ENCODE peak calls at places on chromosomes 12 and 14, in six cellular contexts. One of them, this sample, is unnamed.

GRCh38 chr14:45249847-45250575 is 3.0 kb downstream of the MIS18BP1 start:
- DNase-seq in PC-3: peak; percentile 33
- DNase-seq in HCT116: no peak
- DNase-seq in GM23338: no peak
- DNase-seq in OCI-LY7: peak; percentile 45
- DNase-seq in neural progenitor cell: no peak
- DNase-seq in this sample: peak; percentile 34

GRCh38 chr12:97939141-97939540 is 476.5 kb downstream of the RMST start:
- DNase-seq in PC-3: no peak
- DNase-seq in HCT116: no peak
- DNase-seq in GM23338: no peak
- DNase-seq in OCI-LY7: no peak
- DNase-seq in neural progenitor cell: no peak
- DNase-seq in this sample: no peak

GRCh38 chr12:47995976-47996375 is 8.3 kb downstream of the COL2A1 start:
- DNase-seq in PC-3: peak; percentile 60
- DNase-seq in HCT116: no peak
- DNase-seq in GM23338: no peak
- DNase-seq in OCI-LY7: no peak
- DNase-seq in neural progenitor cell: no peak
- DNase-seq in this sample: no peak

GRCh38 chr12:122087431-122088180 is 9.1 kb downstream of the MLXIP start:
- DNase-seq in PC-3: no peak
- DNase-seq in HCT116: no peak
- DNase-seq in GM23338: no peak
- DNase-seq in OCI-LY7: no peak
- DNase-seq in neural progenitor cell: no peak
- DNase-seq in this sample: no peak

GRCh38 chr12:39011161-39011560 is 105.8 kb upstream of the CPNE8 start:
- DNase-seq in PC-3: no peak
- DNase-seq in HCT116: no peak
- DNase-seq in GM23338: no peak
- DNase-seq in OCI-LY7: no peak
- DNase-seq in neural progenitor cell: no peak
- DNase-seq in this sample: no peak

GRCh38 chr12:78645956-78646355 is 218.6 kb upstream of the SYT1 start:
- DNase-seq in PC-3: no peak
- DNase-seq in HCT116: no peak
- DNase-seq in GM23338: no peak
- DNase-seq in OCI-LY7: no peak
- DNase-seq in neural progenitor cell: no peak
- DNase-seq in this sample: no peak

GRCh38 chr12:91460457-91460856 is 277.8 kb upstream of the DCN start:
- DNase-seq in PC-3: no peak
- DNase-seq in HCT116: no peak
- DNase-seq in GM23338: no peak
- DNase-seq in OCI-LY7: no peak
- DNase-seq in neural progenitor cell: no peak
- DNase-seq in this sample: no peak

GRCh38 chr12:121668750-121669524 is 517 bp downstream of the MORN3 start:
- DNase-seq in PC-3: peak; percentile 61
- DNase-seq in HCT116: no peak
- DNase-seq in GM23338: peak; percentile 92
- DNase-seq in OCI-LY7: peak; percentile 70
- DNase-seq in neural progenitor cell: peak; percentile 86
- DNase-seq in this sample: peak; percentile 53

GRCh38 chr14:102528441-102529170 is 19.0 kb upstream of the ANKRD9 start:
- DNase-seq in PC-3: no peak
- DNase-seq in HCT116: no peak
- DNase-seq in GM23338: no peak
- DNase-seq in OCI-LY7: no peak
- DNase-seq in neural progenitor cell: no peak
- DNase-seq in this sample: no peak

GRCh38 chr12:124848621-124849380 is 14.9 kb downstream of the SCARB1 start:
- DNase-seq in PC-3: no peak
- DNase-seq in HCT116: no peak
- DNase-seq in GM23338: no peak
- DNase-seq in OCI-LY7: no peak
- DNase-seq in neural progenitor cell: no peak
- DNase-seq in this sample: peak; percentile 42
- TF ChIP-seq EZH2phosphoT487 in PC-3: no peak
- TF ChIP-seq EZH2phosphoT487 in HCT116: no peak
- TF ChIP-seq EZH2phosphoT487 in GM23338: no peak
- TF ChIP-seq EZH2phosphoT487 in OCI-LY7: no peak
- TF ChIP-seq EZH2phosphoT487 in neural progenitor cell: no peak
- TF ChIP-seq EZH2phosphoT487 in this sample: no peak

DNA sequence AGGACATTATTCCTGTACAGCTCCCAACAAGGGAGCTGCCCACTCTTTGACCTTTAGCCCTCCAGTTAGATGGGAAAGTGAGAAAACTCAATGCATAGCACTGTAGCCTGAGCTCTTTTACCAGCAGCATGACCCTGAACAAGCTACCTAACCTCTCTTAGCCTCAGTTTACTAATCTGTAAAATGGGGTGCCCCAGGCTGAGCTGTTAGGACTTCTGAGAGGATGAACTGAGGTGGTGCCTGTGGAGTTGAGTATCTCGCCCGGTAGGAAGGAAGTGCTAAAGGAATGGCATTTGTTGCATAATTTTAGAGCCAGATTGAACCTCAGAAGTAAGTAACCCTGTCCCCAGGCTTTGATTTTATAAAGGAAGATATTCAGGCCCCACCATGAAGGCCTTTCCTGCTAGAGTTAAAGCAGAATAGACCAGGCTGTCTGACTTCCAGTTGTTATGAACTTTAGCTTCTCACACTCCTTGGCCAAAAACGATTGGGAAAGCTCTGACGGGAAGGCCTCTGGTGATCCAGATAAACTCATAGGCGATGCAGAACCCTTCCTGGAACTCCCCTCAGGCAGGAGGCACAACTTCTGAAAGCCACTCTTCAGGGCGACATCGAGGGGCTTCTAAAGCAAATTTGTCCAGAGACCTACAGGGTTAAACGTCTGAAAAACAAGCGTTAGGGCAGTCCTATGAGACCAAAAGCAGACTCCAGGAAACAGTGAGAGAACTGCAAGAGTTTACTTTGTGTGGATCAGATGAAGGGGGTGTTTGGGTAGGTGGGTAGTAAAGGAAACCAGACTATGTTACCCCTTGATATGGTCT is 2.5 kb upstream of the SERPINA10 start:
- DNase-seq in PC-3: no peak
- DNase-seq in HCT116: no peak
- DNase-seq in GM23338: no peak
- DNase-seq in OCI-LY7: no peak
- DNase-seq in neural progenitor cell: no peak
- DNase-seq in this sample: no peak
- H3K4me2 ChIP-seq in PC-3: no peak overlapping the region
- H3K4me2 ChIP-seq in HCT116: no peak overlapping the region
- H3K4me2 ChIP-seq in GM23338: no peak overlapping the region
- H3K4me2 ChIP-seq in OCI-LY7: no peak overlapping the region
- H3K4me2 ChIP-seq in neural progenitor cell: no peak overlapping the region
- H3K4me2 ChIP-seq in this sample: no peak overlapping the region

GRCh38 chr14:73795974-73796373 is 55.7 kb upstream of the PTGR2 start:
- DNase-seq in PC-3: peak; percentile 97
- DNase-seq in HCT116: peak; percentile 77
- DNase-seq in GM23338: no peak
- DNase-seq in OCI-LY7: no peak
- DNase-seq in neural progenitor cell: no peak
- DNase-seq in this sample: peak; percentile 63

GRCh38 chr14:73800970-73801515 is 50.6 kb upstream of the PTGR2 start:
- DNase-seq in PC-3: no peak
- DNase-seq in HCT116: no peak
- DNase-seq in GM23338: no peak
- DNase-seq in OCI-LY7: no peak
- DNase-seq in neural progenitor cell: no peak
- DNase-seq in this sample: no peak

GRCh38 chr14:73795466-73795865 is 56.2 kb upstream of the PTGR2 start:
- DNase-seq in PC-3: no peak
- DNase-seq in HCT116: no peak
- DNase-seq in GM23338: no peak
- DNase-seq in OCI-LY7: no peak
- DNase-seq in neural progenitor cell: no peak
- DNase-seq in this sample: no peak

GRCh38 chr14:73797540-73797925 is 54.1 kb upstream of the PTGR2 start:
- DNase-seq in PC-3: no peak
- DNase-seq in HCT116: no peak
- DNase-seq in GM23338: no peak
- DNase-seq in OCI-LY7: no peak
- DNase-seq in neural progenitor cell: no peak
- DNase-seq in this sample: no peak

GRCh38 chr14:73796881-73797539 is 54.6 kb upstream of the PTGR2 start:
- DNase-seq in PC-3: no peak
- DNase-seq in HCT116: no peak
- DNase-seq in GM23338: no peak
- DNase-seq in OCI-LY7: no peak
- DNase-seq in neural progenitor cell: no peak
- DNase-seq in this sample: peak; percentile 41
- TF ChIP-seq EZH2phosphoT487 in PC-3: no peak
- TF ChIP-seq EZH2phosphoT487 in HCT116: no peak
- TF ChIP-seq EZH2phosphoT487 in GM23338: no peak
- TF ChIP-seq EZH2phosphoT487 in OCI-LY7: no peak
- TF ChIP-seq EZH2phosphoT487 in neural progenitor cell: no peak
- TF ChIP-seq EZH2phosphoT487 in this sample: no peak

GRCh38 chr14:98195256-98195655 is 1076.7 kb downstream of the BCL11B start:
- DNase-seq in PC-3: no peak
- DNase-seq in HCT116: no peak
- DNase-seq in GM23338: no peak
- DNase-seq in OCI-LY7: no peak
- DNase-seq in neural progenitor cell: no peak
- DNase-seq in this sample: no peak
- H3K4me2 ChIP-seq in PC-3: no peak overlapping the region
- H3K4me2 ChIP-seq in HCT116: no peak overlapping the region
- H3K4me2 ChIP-seq in GM23338: no peak overlapping the region
- H3K4me2 ChIP-seq in OCI-LY7: no peak overlapping the region
- H3K4me2 ChIP-seq in neural progenitor cell: peak overlapping the region; percentile 52
- H3K4me2 ChIP-seq in this sample: no peak overlapping the region

GRCh38 chr12:133010657-133011297 is 24.6 kb downstream of the ZNF26 start:
- DNase-seq in PC-3: no peak
- DNase-seq in HCT116: no peak
- DNase-seq in GM23338: no peak
- DNase-seq in OCI-LY7: no peak
- DNase-seq in neural progenitor cell: no peak
- DNase-seq in this sample: peak; percentile 5
- TF ChIP-seq EZH2phosphoT487 in PC-3: no peak
- TF ChIP-seq EZH2phosphoT487 in HCT116: no peak
- TF ChIP-seq EZH2phosphoT487 in GM23338: no peak
- TF ChIP-seq EZH2phosphoT487 in OCI-LY7: no peak
- TF ChIP-seq EZH2phosphoT487 in neural progenitor cell: no peak
- TF ChIP-seq EZH2phosphoT487 in this sample: no peak

GRCh38 chr14:75170797-75171196 is 5.6 kb downstream of the TMED10 start:
- DNase-seq in PC-3: no peak
- DNase-seq in HCT116: no peak
- DNase-seq in GM23338: no peak
- DNase-seq in OCI-LY7: no peak
- DNase-seq in neural progenitor cell: no peak
- DNase-seq in this sample: peak; percentile 37
- H3K4me2 ChIP-seq in PC-3: no peak overlapping the region
- H3K4me2 ChIP-seq in HCT116: no peak overlapping the region
- H3K4me2 ChIP-seq in GM23338: no peak overlapping the region
- H3K4me2 ChIP-seq in OCI-LY7: no peak overlapping the region
- H3K4me2 ChIP-seq in neural progenitor cell: no peak overlapping the region
- H3K4me2 ChIP-seq in this sample: no peak overlapping the region